ENCODE peak calls at places on chromosomes 6 and 20, in six cellular contexts. V, A, J, H, X and U are unnamed samples.

GRCh38 chr6:82521369-82521768 is 157.8 kb downstream of the TPBG start:
- DNase-seq in V (no peak), A (no peak), J (no peak), H (no peak), X (no peak), U (no peak)

GRCh38 chr6:137045221-137045789 is 540 bp upstream of the IL20RA start:
- DNase-seq in V (no peak), A (no peak), J (no peak), H (no peak), X (no peak), U (no peak)

GRCh38 chr6:82084324-82084920 is 163.1 kb downstream of the IBTK start:
- DNase-seq in V (no peak), A (no peak), J (no peak), H (no peak), X (no peak), U (no peak)

GRCh38 chr6:56593801-56594318 is 48.8 kb downstream of the DST start:
- DNase-seq in V (no peak), A (no peak), J (no peak), H (no peak), X (no peak), U (no peak)

GRCh38 chr6:6556738-6557503 is 31.6 kb upstream of the LY86 start:
- DNase-seq in V (peak; percentile 34), A (peak; percentile 66), J (no peak), H (no peak), X (peak; percentile 28), U (no peak)

GRCh38 chr20:57126481-57127092 is 139.9 kb downstream of the BMP7 start:
- DNase-seq in V (no peak), A (no peak), J (no peak), H (no peak), X (no peak), U (no peak)

GRCh38 chr6:54801669-54802068 is 44.9 kb upstream of the FAM83B start:
- DNase-seq in V (no peak), A (no peak), J (no peak), H (no peak), X (peak; percentile 23), U (no peak)

GRCh38 chr6:89840538-89840937 is 10.9 kb downstream of the CASP8AP2 start:
- DNase-seq in V (no peak), A (no peak), J (no peak), H (no peak), X (no peak), U (no peak)

GRCh38 chr6:156646496-156646895 is 130.7 kb upstream of the ARID1B start:
- DNase-seq in V (no peak), A (no peak), J (no peak), H (no peak), X (no peak), U (no peak)

GRCh38 chr20:52410182-52410647 is 218.6 kb upstream of the ZFP64 start:
- DNase-seq in V (no peak), A (no peak), J (no peak), H (no peak), X (no peak), U (no peak)

GRCh38 chr6:87281426-87281825 is 41.0 kb upstream of the SMIM8 start:
- DNase-seq in V (no peak), A (no peak), J (no peak), H (no peak), X (no peak), U (no peak)

GRCh38 chr6:15447546-15448232 is 201.8 kb downstream of the JARID2 start:
- DNase-seq in V (no peak), A (no peak), J (no peak), H (no peak), X (no peak), U (no peak)

GRCh38 chr6:37868447-37868825 is 48.9 kb downstream of the ZFAND3 start:
- DNase-seq in V (no peak), A (no peak), J (no peak), H (no peak), X (no peak), U (no peak)

GRCh38 chr20:53040678-53041674 is 68.8 kb downstream of the TSHZ2 start:
- DNase-seq in V (peak; percentile 89), A (no peak), J (no peak), H (no peak), X (no peak), U (peak; percentile 84)